ENCODE peak calls at places on chromosomes 5 and 9, in ten cellular contexts. H is cardiac muscle cell, Z is colonic mucosa, V is DND-41, B is heart left ventricle, K is fibroblast of lung, M is left ventricle myocardium inferior, Y is astrocyte, T is adrenal gland, C is WERI-Rb-1. O is an unnamed sample. For H3K27me3, the result is how much of the 10 kb centered on the place peaks cover.

GRCh38 chr5:93018461-93018860 is 562.6 kb downstream of the NR2F1-AS1 start:
- DNase-seq in B (no peak), H (no peak), M (no peak), Z (no peak), C (no peak), T (no peak), V (no peak), K (no peak), Y (peak), O (no peak)

GRCh38 chr5:50889790-50890189 is 223.4 kb downstream of the PARP8 start:
- DNase-seq in H (peak), V (no peak), M (no peak), Y (no peak), T (no peak), Z (no peak), K (no peak), B (no peak), C (no peak), O (no peak)

GRCh38 chr5:10488144-10488543 is 46.5 kb downstream of the ROPN1L start:
- DNase-seq in M (no peak), T (no peak), Z (no peak), Y (no peak), V (no peak), H (no peak), C (peak), B (no peak), K (no peak), O (no peak)

GRCh38 chr5:159510282-159510681 is 180.0 kb upstream of the IL12B start:
- DNase-seq in H (peak), T (peak), Z (peak), K (peak), Y (peak), V (no peak), C (no peak), B (peak), M (peak), O (no peak)

GRCh38 chr5:142874537-142874936 is 104.4 kb downstream of the ARHGAP26 start:
- DNase-seq in Z (peak), B (peak), H (no peak), K (peak), M (peak), V (no peak), C (no peak), Y (no peak), T (peak), O (peak)

GRCh38 chr5:105685884-105686283 is 1984.9 kb downstream of the EFNA5 start:
- DNase-seq in B (no peak), T (no peak), C (no peak), Z (no peak), M (no peak), K (no peak), V (no peak), Y (no peak), H (no peak), O (no peak)

GRCh38 chr5:84494453-84494852 is 109.8 kb upstream of the EDIL3 start:
- DNase-seq in M (no peak), Y (peak), V (no peak), C (no peak), B (no peak), K (peak), H (no peak), Z (no peak), T (no peak), O (no peak)

GRCh38 chr5:168941901-168942300 is 359.0 kb downstream of the SLIT3 start:
- DNase-seq in B (no peak), H (peak), Y (no peak), M (no peak), V (peak), T (no peak), Z (no peak), C (no peak), K (no peak), O (no peak)

GRCh38 chr5:5242056-5242455 is 101.9 kb downstream of the ADAMTS16 start:
- DNase-seq in C (no peak), B (no peak), M (no peak), V (no peak), Y (no peak), H (no peak), Z (no peak), T (no peak), K (no peak), O (no peak)

GRCh38 chr9:19286634-19287188 is 56.2 kb downstream of the DENND4C start:
- DNase-seq in Z (peak), H (peak), V (no peak), B (no peak), K (peak), C (no peak), M (no peak), T (no peak), Y (peak), O (no peak)

GRCh38 chr9:111474385-111474784 is 9.8 kb downstream of the ECPAS start:
- DNase-seq in V (no peak), H (no peak), K (no peak), Y (no peak), C (no peak), Z (no peak), B (no peak), M (no peak), T (no peak), O (no peak)

GRCh38 chr5:125595095-125595494 is 828.1 kb upstream of the GRAMD2B start:
- DNase-seq in T (peak), C (no peak), M (peak), B (peak), V (no peak), Y (peak), K (peak), Z (peak), H (no peak), O (peak)

GRCh38 chr5:10126900-10127299 is 122.8 kb downstream of the ATPSCKMT start:
- DNase-seq in M (no peak), V (no peak), Z (no peak), Y (no peak), C (no peak), K (no peak), H (no peak), T (no peak), B (no peak), O (no peak)

GRCh38 chr9:2015581-2016410 is 649 bp downstream of the SMARCA2 start:
- DNase-seq in Y (peak), K (peak), V (peak), M (peak), C (peak), T (peak), Z (peak), H (peak), B (peak), O (peak)

GRCh38 chr9:2018162-2018643 is 3.1 kb downstream of the SMARCA2 start:
- DNase-seq in K (no peak), M (no peak), B (no peak), T (no peak), H (no peak), C (no peak), Y (no peak), Z (no peak), V (no peak), O (no peak)

GRCh38 chr9:2017459-2018161 is 2.5 kb downstream of the SMARCA2 start:
- DNase-seq in B (peak), H (peak), K (peak), T (peak), Y (peak), Z (peak), C (peak), V (peak), M (peak), O (peak)

GRCh38 chr9:2017209-2017458 is 2.0 kb downstream of the SMARCA2 start:
- DNase-seq in Z (no peak), M (no peak), Y (no peak), B (no peak), H (no peak), T (no peak), V (no peak), K (no peak), C (no peak), O (no peak)

DNA sequence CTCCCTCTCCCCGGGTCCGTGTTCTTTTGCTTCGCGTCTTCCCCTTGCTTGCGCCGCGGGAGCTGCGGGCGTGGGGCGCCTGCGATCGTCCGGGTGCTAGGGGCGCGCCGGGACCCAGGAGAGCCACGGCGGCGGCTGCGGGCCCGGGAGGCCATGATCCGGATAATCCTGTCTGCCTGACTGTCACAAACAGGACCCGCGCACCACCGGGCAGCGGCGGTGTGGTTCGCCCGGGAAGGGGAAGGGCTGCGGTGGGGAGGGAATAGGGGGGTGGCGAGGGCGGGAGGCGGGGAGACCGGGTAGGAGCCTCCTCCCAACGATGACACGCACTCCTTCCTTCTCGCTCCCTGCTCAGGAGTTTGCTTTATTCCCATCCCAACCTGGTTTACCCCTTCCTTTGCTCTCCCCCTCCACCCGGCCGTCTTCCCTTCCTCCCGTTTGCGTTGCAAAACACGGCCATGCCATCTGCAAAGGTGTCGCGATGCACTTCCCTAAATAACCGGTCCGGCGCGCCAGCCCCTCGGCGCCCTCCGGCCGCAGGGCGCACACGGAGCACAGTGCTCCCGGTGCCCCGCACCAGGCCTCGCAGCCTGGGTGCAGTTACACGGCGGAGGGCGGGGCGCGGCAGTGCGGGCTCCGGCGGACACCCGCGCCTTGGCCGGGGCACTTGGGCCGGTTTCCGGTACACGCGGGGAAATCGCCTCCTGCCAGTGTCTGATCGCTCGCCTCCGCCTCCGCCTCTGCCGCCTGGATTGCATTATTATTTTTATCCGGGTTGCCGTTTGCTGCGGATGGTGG is 1.5 kb downstream of the SMARCA2 start:
- DNase-seq in B (peak), H (peak), V (peak), Z (peak), Y (peak), M (peak), T (peak), C (peak), K (peak), O (peak)
- TF ChIP-seq CTCF in B (no peak), H (no peak), V (peak), Z (no peak), Y (no peak), M (peak), T (no peak), C (no peak), K (no peak), O (peak)

GRCh38 chr5:127066721-127067120 is 6.6 kb downstream of the C5orf63 start:
- DNase-seq in V (no peak), M (no peak), C (no peak), B (no peak), Z (no peak), K (no peak), H (no peak), Y (no peak), T (no peak), O (no peak)
- H3K27me3 ChIP-seq in V (under half), M (under half), C (under half), B (under half), Z (under half), K (under half), H (under half), Y (under half), T (under half), O (under half)

DNA sequence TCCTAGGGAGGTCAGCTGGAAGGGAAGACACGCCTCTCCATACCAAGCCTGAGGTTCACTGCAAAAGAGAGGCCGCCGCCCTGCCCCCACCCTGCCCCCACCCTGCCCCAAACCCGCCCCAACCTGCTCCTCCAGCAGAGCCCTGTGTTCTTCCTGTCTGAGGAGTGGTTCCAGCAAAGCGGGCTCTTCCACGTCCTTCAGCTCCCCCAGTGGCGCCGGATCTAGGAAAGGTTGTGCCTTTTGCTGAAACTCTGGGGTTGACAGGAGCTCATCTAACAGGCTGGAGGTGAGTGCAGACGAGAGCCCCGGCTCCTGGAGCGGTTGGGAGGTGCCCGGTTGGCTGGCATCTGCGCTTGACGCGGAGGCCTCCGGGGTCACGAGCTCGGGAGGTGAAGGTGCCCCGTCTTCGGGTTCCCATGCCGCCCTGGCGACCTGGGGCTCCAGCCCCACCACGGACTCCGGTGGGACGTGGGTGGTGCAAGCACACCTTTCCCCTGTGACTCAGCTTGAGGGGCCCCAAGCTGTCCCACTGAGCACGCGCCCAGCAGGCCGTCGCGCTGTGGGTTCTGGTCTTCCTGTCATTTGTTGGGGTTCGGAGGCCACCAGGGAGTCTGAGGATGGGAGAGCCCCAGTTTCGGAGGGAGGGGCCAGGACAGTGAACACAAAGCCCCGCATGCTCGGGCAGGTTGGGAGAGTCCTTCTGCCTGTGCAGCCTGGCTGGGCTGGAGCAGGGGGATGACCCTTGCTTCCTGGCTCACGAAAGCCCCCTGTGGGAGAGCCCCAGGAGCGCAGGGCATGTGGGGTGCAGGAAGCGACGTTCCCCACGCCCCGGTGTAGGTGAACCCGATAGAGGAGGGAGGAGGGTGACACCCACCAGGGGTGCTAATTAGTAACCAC is 1467.1 kb downstream of the FOXD4L5 start:
- DNase-seq in M (peak), H (peak), B (peak), V (no peak), Y (peak), C (peak), K (peak), Z (peak), T (peak), O (peak)
- H3K27ac ChIP-seq in M (no peak), H (no peak), B (no peak), V (no peak), Y (no peak), C (no peak), K (no peak), Z (no peak), T (no peak), O (no peak)

DNA sequence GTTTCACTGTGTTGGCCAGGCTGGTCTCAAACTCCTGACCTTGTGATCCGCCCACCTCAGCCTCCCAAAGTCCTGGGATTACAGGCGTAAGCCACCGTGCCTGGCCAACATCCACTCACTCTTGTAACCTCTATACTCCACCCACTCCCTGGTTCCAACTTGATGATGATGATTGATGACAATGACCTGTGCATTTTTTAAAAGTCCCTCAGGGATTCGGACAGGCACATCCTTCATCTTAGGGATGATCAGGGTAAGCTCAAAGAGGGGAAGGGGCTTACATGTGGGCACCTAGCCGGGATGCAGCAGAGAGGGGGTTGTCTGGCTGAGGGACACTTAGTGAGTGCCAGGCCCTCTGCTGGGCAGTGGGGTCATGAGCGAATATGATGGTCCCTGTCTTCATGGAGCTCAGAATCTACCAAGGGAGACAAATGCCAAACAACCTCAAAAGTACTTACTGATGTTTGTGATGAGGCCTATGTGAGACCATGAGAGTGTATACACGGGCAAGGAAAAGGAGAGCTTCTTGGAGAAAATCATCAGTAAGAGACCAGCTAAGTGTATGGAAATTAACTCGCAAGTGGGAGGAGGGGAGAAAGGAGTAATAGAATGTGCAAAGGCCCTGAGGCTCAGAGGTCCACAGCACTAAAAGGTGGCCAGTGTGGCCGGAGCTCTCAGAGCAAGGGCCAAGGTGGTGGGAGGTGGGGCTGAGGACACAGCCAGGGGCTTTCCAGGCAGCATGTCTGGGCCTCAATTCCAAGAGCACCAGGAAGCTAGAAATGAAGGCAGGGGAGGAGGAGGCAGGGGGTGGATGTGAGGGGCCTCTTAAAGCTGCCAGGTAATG is 27.4 kb downstream of the LHX2 start:
- DNase-seq in K (no peak), B (no peak), C (no peak), Z (no peak), M (no peak), V (no peak), Y (no peak), T (no peak), H (no peak), O (no peak)
- TF ChIP-seq CTCF in K (no peak), B (no peak), C (peak), Z (no peak), M (no peak), V (no peak), Y (no peak), T (no peak), H (no peak), O (no peak)

DNA sequence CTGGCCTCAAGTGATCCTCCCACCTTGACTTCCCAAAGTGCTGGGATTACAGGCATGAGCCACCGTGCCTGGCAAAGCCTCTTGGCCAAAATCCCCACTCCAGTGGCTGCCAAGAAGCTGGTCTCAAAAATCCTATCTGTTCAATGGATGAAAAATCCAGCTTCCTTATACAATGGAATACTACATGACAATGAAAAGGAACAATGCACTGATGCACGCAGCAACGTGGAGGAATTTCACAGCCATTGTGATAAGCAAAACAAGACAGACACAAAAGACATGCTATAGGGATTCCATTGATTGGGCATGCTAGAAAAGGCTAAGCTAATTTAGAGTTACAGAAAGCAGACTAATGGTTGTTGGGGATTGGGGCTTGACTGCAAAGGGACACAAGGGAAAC is 13.1 kb upstream of the SFXN1 start:
- DNase-seq in K (no peak), H (no peak), C (no peak), M (no peak), V (no peak), B (no peak), T (no peak), Y (no peak), Z (no peak), O (no peak)
- H3K27me3 ChIP-seq in K (under half), H (under half), C (under half), M (under half), V (under half), B (under half), T (under half), Y (under half), Z (under half), O (under half)

GRCh38 chr5:171450423-171451246 is 31.2 kb downstream of the FGF18 start:
- DNase-seq in H (no peak), Z (peak), V (no peak), C (no peak), T (peak), B (peak), Y (peak), M (peak), K (peak), O (peak)
- H3K27ac ChIP-seq in H (no peak), Z (no peak), V (no peak), C (no peak), T (peak), B (peak), Y (peak), M (peak), K (peak), O (peak)

DNA sequence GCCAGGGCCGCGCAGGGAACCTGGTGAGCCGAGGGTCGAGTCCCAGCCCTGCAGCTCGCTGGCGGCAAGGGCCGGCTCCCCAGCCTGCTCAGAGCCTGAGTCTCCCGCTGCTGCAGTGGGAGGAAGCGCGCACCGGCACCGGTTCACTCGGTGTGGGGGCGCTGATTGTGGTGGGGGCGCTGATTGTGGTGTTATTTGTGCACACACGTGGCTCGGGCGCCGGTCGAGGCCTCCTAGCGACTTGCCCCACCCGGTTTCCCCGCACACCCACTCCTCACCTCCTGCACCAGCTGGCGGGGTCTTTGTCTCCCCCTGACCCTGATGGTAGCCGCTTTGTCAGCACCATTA is 266.7 kb downstream of the NSG2 start:
- DNase-seq in B (no peak), T (no peak), C (no peak), M (no peak), K (no peak), V (no peak), Y (no peak), Z (no peak), H (no peak), O (no peak)
- TF ChIP-seq CTCF in B (peak), T (no peak), C (no peak), M (no peak), K (no peak), V (no peak), Y (no peak), Z (no peak), H (no peak), O (no peak)

GRCh38 chr9:90950600-90950999 is 149.0 kb downstream of the SYK start:
- DNase-seq in K (no peak), T (no peak), Y (no peak), Z (no peak), V (no peak), M (no peak), H (no peak), B (no peak), C (no peak), O (no peak)
- H3K27me3 ChIP-seq in K (under half), T (under half), Y (under half), Z (under half), V (under half), M (under half), H (under half), B (under half), C (under half), O (under half)

O was measured in body of pancreas.